ENCODE peak calls at places on chromosomes 6 and 20, in four cellular contexts. K is mesenchymal stem cell, B is H9, O is H1. W is an unnamed sample.

GRCh38 chr20:46022411-46023147 is 6.4 kb upstream of the SLC12A5 start:
- DNase-seq in B (peak; percentile 78), O (no peak), K (no peak), W (no peak)

GRCh38 chr6:122491915-122492537 is 20.4 kb upstream of the SERINC1 start:
- DNase-seq in O (no peak), K (peak; percentile 76), B (no peak), W (peak; percentile 53)

GRCh38 chr6:73679009-73679408 is 17.0 kb upstream of the CD109 start:
- DNase-seq in K (no peak), B (no peak), O (no peak), W (no peak)

GRCh38 chr6:8415913-8416312 is 19.4 kb downstream of the SLC35B3 start:
- DNase-seq in B (no peak), K (no peak), O (no peak), W (no peak)

GRCh38 chr20:62156592-62157386 is 13.2 kb downstream of the SS18L1 start:
- DNase-seq in K (peak; percentile 69), O (no peak), B (peak; percentile 85), W (no peak)

GRCh38 chr6:39823187-39823815 is 31.1 kb downstream of the DAAM2 start:
- DNase-seq in K (peak; percentile 85), B (no peak), O (no peak), W (no peak)

GRCh38 chr6:11589261-11589660 is 51.7 kb downstream of the TMEM170B start:
- DNase-seq in O (no peak), K (no peak), B (no peak), W (no peak)

GRCh38 chr6:119608994-119609393 is 259.4 kb upstream of the MAN1A1 start:
- DNase-seq in O (no peak), K (no peak), B (peak; percentile 34), W (no peak)

GRCh38 chr6:118781897-118782296 is 112.1 kb upstream of the ASF1A start:
- DNase-seq in K (no peak), O (no peak), B (no peak), W (no peak)

GRCh38 chr6:126618639-126619331 is 278.9 kb downstream of the CENPW start:
- DNase-seq in K (no peak), O (no peak), B (no peak), W (no peak)

GRCh38 chr6:106702046-106702445 is 72.7 kb downstream of the QRSL1 start:
- DNase-seq in K (no peak), O (no peak), B (no peak), W (no peak)

GRCh38 chr6:100753421-100753820 is 127.7 kb downstream of the ASCC3 start:
- DNase-seq in K (no peak), B (no peak), O (no peak), W (no peak)

GRCh38 chr6:89830385-89830809 is 717 bp downstream of the CASP8AP2 start:
- DNase-seq in B (no peak), O (no peak), K (no peak), W (no peak)

GRCh38 chr6:32968770-32969684 is 633 bp downstream of the BRD2 start:
- DNase-seq in B (peak; percentile 92), O (peak; percentile 90), K (peak; percentile 93), W (peak; percentile 87)
- H2BK12ac ChIP-seq in B (peak overlapping the region; percentile 98), O (peak overlapping the region; percentile 100), K (peak overlapping the region; percentile 99), W (no peak overlapping the region)

GRCh38 chr6:36202101-36202500 is 5.6 kb downstream of the BRPF3 start:
- DNase-seq in B (no peak), K (no peak), O (no peak), W (no peak)
- H2AK5ac ChIP-seq in B (no peak overlapping the region), K (no peak overlapping the region), O (no peak overlapping the region), W (no peak overlapping the region)

DNA sequence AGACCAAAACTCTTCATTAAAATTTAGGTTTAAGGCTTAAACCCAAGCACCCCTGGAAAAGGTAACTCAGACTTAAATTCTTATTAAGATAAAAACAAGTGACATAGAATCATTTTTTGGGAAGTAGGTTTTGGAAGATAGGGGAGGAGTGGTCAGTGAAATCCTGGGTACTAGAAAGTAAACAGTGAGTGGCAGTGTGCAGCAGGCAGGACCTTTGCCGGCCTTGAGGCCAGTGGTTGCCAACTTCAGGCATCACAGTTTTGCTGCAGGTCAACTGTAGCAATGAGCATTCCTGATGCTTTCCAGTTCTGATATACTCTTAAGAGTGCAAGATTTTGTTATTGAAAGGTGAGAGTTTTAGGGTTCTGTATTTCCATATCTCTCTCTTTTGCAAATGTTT is 69.3 kb upstream of the SUPT3H start:
- DNase-seq in K (no peak), O (no peak), B (no peak), W (no peak)
- H2BK15ac ChIP-seq in K (no peak overlapping the region), O (no peak overlapping the region), B (no peak overlapping the region), W (no peak overlapping the region)

GRCh38 chr6:139523986-139524385 is 149.5 kb upstream of the CITED2 start:
- DNase-seq in O (no peak), K (no peak), B (no peak), W (no peak)

GRCh38 chr6:139521338-139521737 is 146.9 kb upstream of the CITED2 start:
- DNase-seq in O (no peak), K (no peak), B (no peak), W (no peak)

GRCh38 chr6:139520321-139520768 is 145.9 kb upstream of the CITED2 start:
- DNase-seq in B (no peak), O (no peak), K (no peak), W (no peak)

GRCh38 chr6:139525415-139525814 is 151.0 kb upstream of the CITED2 start:
- DNase-seq in O (no peak), K (no peak), B (no peak), W (no peak)

GRCh38 chr6:139522471-139523220 is 148.2 kb upstream of the CITED2 start:
- DNase-seq in B (no peak), O (no peak), K (no peak), W (no peak)
- H2BK12ac ChIP-seq in B (no peak overlapping the region), O (no peak overlapping the region), K (peak overlapping the region; percentile 67), W (no peak overlapping the region)

GRCh38 chr6:37137881-37138568 is 31.9 kb upstream of the PIM1 start:
- DNase-seq in B (peak; percentile 94), O (peak; percentile 93), K (peak; percentile 91), W (no peak)
- H2AK5ac ChIP-seq in B (peak overlapping the region; percentile 79), O (peak overlapping the region; percentile 14), K (peak overlapping the region; percentile 35), W (no peak overlapping the region)

GRCh38 chr6:134303903-134304302 is 14.0 kb downstream of the SGK1 start:
- DNase-seq in K (no peak), O (no peak), B (no peak), W (no peak)
- H2BK15ac ChIP-seq in K (no peak overlapping the region), O (no peak overlapping the region), B (no peak overlapping the region), W (no peak overlapping the region)

GRCh38 chr20:50189681-50190250 is 864 bp upstream of the CEBPB start:
- DNase-seq in B (peak; percentile 83), O (no peak), K (peak; percentile 31), W (no peak)
- H2BK12ac ChIP-seq in B (no peak overlapping the region), O (peak overlapping the region; percentile 72), K (peak overlapping the region; percentile 95), W (no peak overlapping the region)

GRCh38 chr6:108635505-108636226 is 74.9 kb downstream of the FOXO3 start:
- DNase-seq in O (no peak), B (no peak), K (peak; percentile 29), W (no peak)
- H2AK5ac ChIP-seq in O (no peak overlapping the region), B (no peak overlapping the region), K (no peak overlapping the region), W (no peak overlapping the region)